ENCODE peak calls at places on chromosome 19, in five cellular contexts. Q is upper lobe of left lung, B is EL, A is GM23338, H is cardiac muscle cell. O is an unnamed sample.

GRCh38 chr19:35207391-35207871 is 21.1 kb downstream of the FAM187B start:
- DNase-seq in Q (no peak), B (no peak), A (no peak), H (no peak), O (peak)

GRCh38 chr19:49632576-49632975 is 7.4 kb downstream of the RRAS start:
- DNase-seq in Q (no peak), B (no peak), A (no peak), H (no peak), O (no peak)

GRCh38 chr19:49689133-49690072 is at the start of gene ADM5:
- DNase-seq in Q (peak), B (peak), A (peak), H (peak), O (peak)

GRCh38 chr19:5803441-5803751 is 1.5 kb upstream of the NRTN start:
- DNase-seq in Q (no peak), B (no peak), A (no peak), H (no peak), O (no peak)

GRCh38 chr19:39401549-39402416 is 4.9 kb upstream of the ZFP36 start:
- DNase-seq in Q (peak), B (peak), A (no peak), H (peak), O (peak)

GRCh38 chr19:9673912-9674668 is 810 bp downstream of the ZNF562 start:
- DNase-seq in Q (no peak), B (peak), A (peak), H (no peak), O (no peak)

GRCh38 chr19:12774588-12775555 is at the start of gene HOOK2:
- DNase-seq in Q (peak), B (no peak), A (peak), H (no peak), O (peak)

GRCh38 chr19:1935484-1936208 is 5.3 kb upstream of the CSNK1G2 start:
- DNase-seq in Q (no peak), B (peak), A (peak), H (peak), O (no peak)

GRCh38 chr19:53612762-53613526 is 18.9 kb upstream of the DPRX start:
- DNase-seq in Q (no peak), B (no peak), A (peak), H (no peak), O (no peak)

GRCh38 chr19:54478677-54479266 is 5.7 kb upstream of the CDC42EP5 start:
- DNase-seq in Q (no peak), B (peak), A (peak), H (peak), O (no peak)

GRCh38 chr19:41903161-41903953 is 20.4 kb downstream of the ARHGEF1 start:
- DNase-seq in Q (peak), B (no peak), A (no peak), H (no peak), O (no peak)

GRCh38 chr19:5036733-5037681 is 68.1 kb downstream of the KDM4B start:
- DNase-seq in Q (no peak), B (peak), A (no peak), H (peak), O (no peak)